ENCODE peak calls at places on chromosomes 7 and 10, in ten cellular contexts. One of them, this sample, is unnamed.

GRCh38 chr7:158238616-158239289 is 348.9 kb downstream of the PTPRN2 start:
- DNase-seq in prostate gland: no peak
- DNase-seq in body of pancreas: no peak
- DNase-seq in spleen: peak; percentile 69
- DNase-seq in naive thymus-derived CD4-positive, alpha-beta T cell: no peak
- DNase-seq in small intestine: no peak
- DNase-seq in pancreas: no peak
- DNase-seq in testis: no peak
- DNase-seq in NT2/D1: no peak
- DNase-seq in tibial artery: no peak
- DNase-seq in this sample: no peak

GRCh38 chr7:45163692-45164052 is 6.1 kb downstream of the RAMP3 start:
- DNase-seq in prostate gland: no peak
- DNase-seq in body of pancreas: no peak
- DNase-seq in spleen: peak; percentile 13
- DNase-seq in naive thymus-derived CD4-positive, alpha-beta T cell: no peak
- DNase-seq in small intestine: no peak
- DNase-seq in pancreas: no peak
- DNase-seq in testis: no peak
- DNase-seq in NT2/D1: no peak
- DNase-seq in tibial artery: no peak
- DNase-seq in this sample: no peak

GRCh38 chr7:152987673-152988072 is 228.1 kb downstream of the ACTR3B start:
- DNase-seq in prostate gland: no peak
- DNase-seq in body of pancreas: no peak
- DNase-seq in spleen: no peak
- DNase-seq in naive thymus-derived CD4-positive, alpha-beta T cell: no peak
- DNase-seq in small intestine: no peak
- DNase-seq in pancreas: no peak
- DNase-seq in testis: no peak
- DNase-seq in NT2/D1: no peak
- DNase-seq in tibial artery: no peak
- DNase-seq in this sample: no peak

GRCh38 chr10:117431160-117431559 is 55.9 kb upstream of the PDZD8 start:
- DNase-seq in prostate gland: no peak
- DNase-seq in body of pancreas: no peak
- DNase-seq in spleen: no peak
- DNase-seq in naive thymus-derived CD4-positive, alpha-beta T cell: no peak
- DNase-seq in small intestine: no peak
- DNase-seq in pancreas: no peak
- DNase-seq in testis: no peak
- DNase-seq in NT2/D1: no peak
- DNase-seq in tibial artery: no peak
- DNase-seq in this sample: peak; percentile 30

GRCh38 chr7:94907420-94908203 is at the start of gene PPP1R9A:
- DNase-seq in prostate gland: peak; percentile 16
- DNase-seq in body of pancreas: peak; percentile 69
- DNase-seq in spleen: peak; percentile 71
- DNase-seq in naive thymus-derived CD4-positive, alpha-beta T cell: no peak
- DNase-seq in small intestine: peak; percentile 63
- DNase-seq in pancreas: peak; percentile 81
- DNase-seq in testis: peak; percentile 60
- DNase-seq in NT2/D1: peak; percentile 47
- DNase-seq in tibial artery: peak; percentile 72
- DNase-seq in this sample: peak; percentile 87

GRCh38 chr7:157661611-157661975 is 324.8 kb downstream of the DNAJB6 start:
- DNase-seq in prostate gland: no peak
- DNase-seq in body of pancreas: no peak
- DNase-seq in spleen: peak; percentile 64
- DNase-seq in naive thymus-derived CD4-positive, alpha-beta T cell: no peak
- DNase-seq in small intestine: no peak
- DNase-seq in pancreas: no peak
- DNase-seq in testis: no peak
- DNase-seq in NT2/D1: no peak
- DNase-seq in tibial artery: peak; percentile 51
- DNase-seq in this sample: no peak

GRCh38 chr10:11208243-11208642 is 190.6 kb downstream of the CELF2 start:
- DNase-seq in prostate gland: no peak
- DNase-seq in body of pancreas: no peak
- DNase-seq in spleen: no peak
- DNase-seq in naive thymus-derived CD4-positive, alpha-beta T cell: no peak
- DNase-seq in small intestine: no peak
- DNase-seq in pancreas: no peak
- DNase-seq in testis: no peak
- DNase-seq in NT2/D1: no peak
- DNase-seq in tibial artery: no peak
- DNase-seq in this sample: no peak

GRCh38 chr10:71769279-71769823 is 4.0 kb downstream of the VSIR start:
- DNase-seq in prostate gland: no peak
- DNase-seq in body of pancreas: no peak
- DNase-seq in spleen: peak; percentile 54
- DNase-seq in naive thymus-derived CD4-positive, alpha-beta T cell: no peak
- DNase-seq in small intestine: no peak
- DNase-seq in pancreas: no peak
- DNase-seq in testis: no peak
- DNase-seq in NT2/D1: no peak
- DNase-seq in tibial artery: no peak
- DNase-seq in this sample: no peak

GRCh38 chr10:68027429-68027828 is 47.7 kb downstream of the HERC4 start:
- DNase-seq in prostate gland: no peak
- DNase-seq in body of pancreas: no peak
- DNase-seq in spleen: no peak
- DNase-seq in naive thymus-derived CD4-positive, alpha-beta T cell: no peak
- DNase-seq in small intestine: peak; percentile 44
- DNase-seq in pancreas: no peak
- DNase-seq in testis: no peak
- DNase-seq in NT2/D1: no peak
- DNase-seq in tibial artery: no peak
- DNase-seq in this sample: no peak
- H3K4me1 ChIP-seq in prostate gland: no peaks in the 10 kb centered on the region
- H3K4me1 ChIP-seq in body of pancreas: peaks cover 5% of the 10 kb centered on the region
- H3K4me1 ChIP-seq in spleen: no peaks in the 10 kb centered on the region
- H3K4me1 ChIP-seq in naive thymus-derived CD4-positive, alpha-beta T cell: no peaks in the 10 kb centered on the region
- H3K4me1 ChIP-seq in small intestine: no peaks in the 10 kb centered on the region
- H3K4me1 ChIP-seq in pancreas: no peaks in the 10 kb centered on the region
- H3K4me1 ChIP-seq in testis: no peaks in the 10 kb centered on the region
- H3K4me1 ChIP-seq in NT2/D1: no peaks in the 10 kb centered on the region
- H3K4me1 ChIP-seq in tibial artery: no peaks in the 10 kb centered on the region
- H3K4me1 ChIP-seq in this sample: no peaks in the 10 kb centered on the region

DNA sequence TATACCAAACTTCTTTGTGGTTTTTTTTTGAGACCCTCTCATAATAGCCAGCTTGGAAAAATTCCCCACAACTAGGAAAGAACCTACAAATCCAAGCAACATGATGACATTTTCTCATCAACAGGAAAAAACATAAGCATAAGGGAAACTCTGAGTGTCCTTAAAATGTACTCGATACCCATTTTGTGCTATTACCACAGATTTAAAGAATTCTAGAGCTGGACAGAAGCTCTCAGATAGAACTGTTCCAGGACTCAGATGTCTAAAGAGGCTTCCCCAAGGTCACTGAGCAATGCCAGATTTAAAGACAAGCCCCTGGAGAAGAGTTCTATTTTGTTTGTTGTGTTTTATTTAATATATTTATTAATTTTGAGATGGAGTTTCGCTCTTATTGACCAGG is 214.9 kb upstream of the KLF14 start:
- DNase-seq in prostate gland: no peak
- DNase-seq in body of pancreas: no peak
- DNase-seq in spleen: no peak
- DNase-seq in naive thymus-derived CD4-positive, alpha-beta T cell: no peak
- DNase-seq in small intestine: no peak
- DNase-seq in pancreas: no peak
- DNase-seq in testis: no peak
- DNase-seq in NT2/D1: no peak
- DNase-seq in tibial artery: no peak
- DNase-seq in this sample: no peak
- H3K4me1 ChIP-seq in prostate gland: no peaks in the 10 kb centered on the region
- H3K4me1 ChIP-seq in body of pancreas: peaks cover 4% of the 10 kb centered on the region
- H3K4me1 ChIP-seq in spleen: peaks cover 92% of the 10 kb centered on the region
- H3K4me1 ChIP-seq in naive thymus-derived CD4-positive, alpha-beta T cell: peaks cover 85% of the 10 kb centered on the region
- H3K4me1 ChIP-seq in small intestine: peaks cover 16% of the 10 kb centered on the region
- H3K4me1 ChIP-seq in pancreas: peaks cover 4% of the 10 kb centered on the region
- H3K4me1 ChIP-seq in testis: no peaks in the 10 kb centered on the region
- H3K4me1 ChIP-seq in NT2/D1: no peaks in the 10 kb centered on the region
- H3K4me1 ChIP-seq in tibial artery: no peaks in the 10 kb centered on the region
- H3K4me1 ChIP-seq in this sample: no peaks in the 10 kb centered on the region

GRCh38 chr7:17528636-17529035 is 230.2 kb downstream of the AHR start:
- DNase-seq in prostate gland: no peak
- DNase-seq in body of pancreas: no peak
- DNase-seq in spleen: no peak
- DNase-seq in naive thymus-derived CD4-positive, alpha-beta T cell: no peak
- DNase-seq in small intestine: no peak
- DNase-seq in pancreas: no peak
- DNase-seq in testis: no peak
- DNase-seq in NT2/D1: no peak
- DNase-seq in tibial artery: no peak
- DNase-seq in this sample: no peak

GRCh38 chr7:17534348-17534747 is 235.9 kb downstream of the AHR start:
- DNase-seq in prostate gland: no peak
- DNase-seq in body of pancreas: no peak
- DNase-seq in spleen: no peak
- DNase-seq in naive thymus-derived CD4-positive, alpha-beta T cell: no peak
- DNase-seq in small intestine: no peak
- DNase-seq in pancreas: no peak
- DNase-seq in testis: no peak
- DNase-seq in NT2/D1: no peak
- DNase-seq in tibial artery: no peak
- DNase-seq in this sample: no peak

GRCh38 chr7:17532861-17533404 is 234.5 kb downstream of the AHR start:
- DNase-seq in prostate gland: peak; percentile 36
- DNase-seq in body of pancreas: no peak
- DNase-seq in spleen: no peak
- DNase-seq in naive thymus-derived CD4-positive, alpha-beta T cell: no peak
- DNase-seq in small intestine: peak; percentile 25
- DNase-seq in pancreas: no peak
- DNase-seq in testis: no peak
- DNase-seq in NT2/D1: no peak
- DNase-seq in tibial artery: no peak
- DNase-seq in this sample: no peak

GRCh38 chr7:17530249-17530648 is 231.8 kb downstream of the AHR start:
- DNase-seq in prostate gland: no peak
- DNase-seq in body of pancreas: no peak
- DNase-seq in spleen: no peak
- DNase-seq in naive thymus-derived CD4-positive, alpha-beta T cell: no peak
- DNase-seq in small intestine: no peak
- DNase-seq in pancreas: no peak
- DNase-seq in testis: peak; percentile 17
- DNase-seq in NT2/D1: no peak
- DNase-seq in tibial artery: no peak
- DNase-seq in this sample: no peak

GRCh38 chr7:17530741-17531417 is 232.4 kb downstream of the AHR start:
- DNase-seq in prostate gland: no peak
- DNase-seq in body of pancreas: no peak
- DNase-seq in spleen: no peak
- DNase-seq in naive thymus-derived CD4-positive, alpha-beta T cell: peak; percentile 16
- DNase-seq in small intestine: peak; percentile 16
- DNase-seq in pancreas: no peak
- DNase-seq in testis: peak; percentile 19
- DNase-seq in NT2/D1: no peak
- DNase-seq in tibial artery: no peak
- DNase-seq in this sample: peak; percentile 4
- H3K4me1 ChIP-seq in prostate gland: no peaks in the 10 kb centered on the region
- H3K4me1 ChIP-seq in body of pancreas: peaks cover 5% of the 10 kb centered on the region
- H3K4me1 ChIP-seq in spleen: no peaks in the 10 kb centered on the region
- H3K4me1 ChIP-seq in naive thymus-derived CD4-positive, alpha-beta T cell: no peaks in the 10 kb centered on the region
- H3K4me1 ChIP-seq in small intestine: peaks cover 8% of the 10 kb centered on the region
- H3K4me1 ChIP-seq in pancreas: no peaks in the 10 kb centered on the region
- H3K4me1 ChIP-seq in testis: no peaks in the 10 kb centered on the region
- H3K4me1 ChIP-seq in NT2/D1: no peaks in the 10 kb centered on the region
- H3K4me1 ChIP-seq in tibial artery: no peaks in the 10 kb centered on the region
- H3K4me1 ChIP-seq in this sample: no peaks in the 10 kb centered on the region

GRCh38 chr7:73560035-73560835 is 2.7 kb upstream of the BCL7B start:
- DNase-seq in prostate gland: no peak
- DNase-seq in body of pancreas: no peak
- DNase-seq in spleen: no peak
- DNase-seq in naive thymus-derived CD4-positive, alpha-beta T cell: no peak
- DNase-seq in small intestine: peak; percentile 39
- DNase-seq in pancreas: peak; percentile 19
- DNase-seq in testis: no peak
- DNase-seq in NT2/D1: no peak
- DNase-seq in tibial artery: no peak
- DNase-seq in this sample: no peak

GRCh38 chr7:73556208-73557107 is 1.0 kb downstream of the BCL7B start:
- DNase-seq in prostate gland: no peak
- DNase-seq in body of pancreas: no peak
- DNase-seq in spleen: no peak
- DNase-seq in naive thymus-derived CD4-positive, alpha-beta T cell: no peak
- DNase-seq in small intestine: peak; percentile 54
- DNase-seq in pancreas: peak; percentile 2
- DNase-seq in testis: no peak
- DNase-seq in NT2/D1: no peak
- DNase-seq in tibial artery: no peak
- DNase-seq in this sample: no peak

GRCh38 chr7:73557108-73557396 is 438 bp downstream of the BCL7B start:
- DNase-seq in prostate gland: peak; percentile 91
- DNase-seq in body of pancreas: peak; percentile 94
- DNase-seq in spleen: peak; percentile 98
- DNase-seq in naive thymus-derived CD4-positive, alpha-beta T cell: peak; percentile 92
- DNase-seq in small intestine: peak; percentile 94
- DNase-seq in pancreas: peak; percentile 97
- DNase-seq in testis: peak; percentile 95
- DNase-seq in NT2/D1: peak; percentile 88
- DNase-seq in tibial artery: peak; percentile 97
- DNase-seq in this sample: peak; percentile 97

GRCh38 chr7:73555411-73555982 is 2.0 kb downstream of the BCL7B start:
- DNase-seq in prostate gland: no peak
- DNase-seq in body of pancreas: no peak
- DNase-seq in spleen: no peak
- DNase-seq in naive thymus-derived CD4-positive, alpha-beta T cell: no peak
- DNase-seq in small intestine: no peak
- DNase-seq in pancreas: peak; percentile 13
- DNase-seq in testis: peak; percentile 33
- DNase-seq in NT2/D1: no peak
- DNase-seq in tibial artery: no peak
- DNase-seq in this sample: no peak

DNA sequence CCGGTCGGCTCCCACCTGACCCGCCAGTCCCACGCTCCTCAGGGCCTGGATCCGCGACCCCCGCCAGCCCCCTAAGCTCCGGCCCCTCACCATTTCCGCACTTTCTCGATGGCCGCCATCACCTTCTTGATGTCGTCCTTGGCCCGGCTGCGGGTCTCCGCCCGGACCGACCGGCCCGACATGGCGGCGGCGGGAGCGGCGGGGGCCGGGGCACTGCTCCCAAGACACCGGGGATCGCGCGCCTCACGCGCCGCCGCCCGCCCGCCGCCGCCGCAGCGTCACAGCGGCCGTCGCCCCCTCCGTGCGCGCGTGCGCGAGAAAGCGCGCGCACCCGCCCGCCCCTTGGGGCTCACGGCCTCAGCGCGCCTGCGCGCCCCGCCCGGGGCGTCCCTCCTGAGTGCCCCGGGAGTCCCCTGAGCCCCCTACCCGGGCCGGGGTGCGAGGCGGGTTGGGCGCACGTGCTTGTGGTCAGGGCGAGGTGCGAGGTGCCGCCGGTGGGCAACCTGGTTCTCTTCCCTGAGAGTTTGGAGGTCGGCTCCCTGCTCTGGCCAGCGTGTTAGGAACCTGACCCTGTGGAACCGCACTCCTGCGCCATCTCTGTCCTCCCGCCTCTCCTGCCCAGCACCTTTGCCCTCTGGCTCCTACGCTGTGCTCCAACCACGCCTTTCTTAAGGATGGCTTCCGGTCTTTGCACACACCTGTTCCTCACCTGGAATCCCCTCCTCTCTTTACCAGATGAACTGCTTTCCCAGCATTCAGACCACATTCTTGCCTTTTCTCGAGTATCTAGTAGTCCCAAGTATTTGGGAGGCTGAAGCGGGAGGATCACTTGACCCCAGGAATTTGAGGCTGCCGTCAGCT is at the start of gene BCL7B:
- DNase-seq in prostate gland: peak; percentile 49
- DNase-seq in body of pancreas: peak; percentile 72
- DNase-seq in spleen: peak; percentile 94
- DNase-seq in naive thymus-derived CD4-positive, alpha-beta T cell: peak; percentile 84
- DNase-seq in small intestine: peak; percentile 90
- DNase-seq in pancreas: peak; percentile 90
- DNase-seq in testis: peak; percentile 76
- DNase-seq in NT2/D1: peak; percentile 43
- DNase-seq in tibial artery: peak; percentile 82
- DNase-seq in this sample: peak; percentile 88
- H3K4me1 ChIP-seq in prostate gland: no peaks in the 10 kb centered on the region
- H3K4me1 ChIP-seq in body of pancreas: peaks cover 27% of the 10 kb centered on the region
- H3K4me1 ChIP-seq in spleen: peaks cover 26% of the 10 kb centered on the region
- H3K4me1 ChIP-seq in naive thymus-derived CD4-positive, alpha-beta T cell: peaks cover 17% of the 10 kb centered on the region
- H3K4me1 ChIP-seq in small intestine: peaks cover 7% of the 10 kb centered on the region
- H3K4me1 ChIP-seq in pancreas: peaks cover 6% of the 10 kb centered on the region
- H3K4me1 ChIP-seq in testis: peaks cover 18% of the 10 kb centered on the region
- H3K4me1 ChIP-seq in NT2/D1: peaks cover 4% of the 10 kb centered on the region
- H3K4me1 ChIP-seq in tibial artery: no peaks in the 10 kb centered on the region
- H3K4me1 ChIP-seq in this sample: no peaks in the 10 kb centered on the region